ENCODE peak calls at places on chromosomes 6 and 20, in five cellular contexts. I is K562, Z is astrocyte, M is fibroblast of lung, V is HepG2. X is an unnamed sample. For H3K27me3, the result is how much of the 10 kb centered on the place peaks cover.

GRCh38 chr6:103379272-103379671 is 1480.4 kb downstream of the HACE1 start:
- DNase-seq in V (no peak), I (no peak), Z (no peak), M (no peak), X (no peak)

GRCh38 chr6:94478178-94479140 is 1059.1 kb upstream of the EPHA7 start:
- DNase-seq in V (no peak), M (no peak), Z (no peak), I (no peak), X (peak)

GRCh38 chr6:5238336-5238735 is 22.4 kb downstream of the LYRM4 start:
- DNase-seq in V (no peak), Z (no peak), M (no peak), I (no peak), X (no peak)

GRCh38 chr6:145569140-145569539 is 166.2 kb downstream of the EPM2A start:
- DNase-seq in Z (peak), V (no peak), I (no peak), M (peak), X (no peak)

GRCh38 chr6:7881765-7882500 is 28.7 kb downstream of the TXNDC5 start:
- DNase-seq in V (no peak), Z (no peak), M (no peak), I (no peak), X (no peak)

GRCh38 chr6:56595490-56596122 is 47.1 kb downstream of the DST start:
- DNase-seq in I (peak), Z (peak), V (peak), M (peak), X (peak)

GRCh38 chr20:19812696-19813095 is 54.6 kb downstream of the RIN2 start:
- DNase-seq in M (no peak), Z (no peak), V (no peak), I (no peak), X (no peak)

GRCh38 chr6:52305948-52306767 is 21.6 kb upstream of the MCM3 start:
- DNase-seq in I (no peak), V (no peak), M (no peak), Z (no peak), X (no peak)

GRCh38 chr20:15063077-15063476 is 725.7 kb upstream of the FLRT3 start:
- DNase-seq in M (no peak), Z (no peak), I (no peak), V (no peak), X (no peak)

GRCh38 chr6:15662246-15663056 is at the start of gene DTNBP1:
- DNase-seq in Z (peak), M (peak), I (peak), V (peak), X (peak)

GRCh38 chr6:34028691-34029360 is 117.1 kb downstream of the GRM4 start:
- DNase-seq in M (no peak), V (no peak), I (no peak), Z (no peak), X (no peak)

GRCh38 chr6:108947114-108947854 is 99.1 kb downstream of the ARMC2 start:
- DNase-seq in I (no peak), V (no peak), Z (peak), M (peak), X (no peak)

GRCh38 chr6:166616261-166617226 is 10.5 kb downstream of the RPS6KA2 start:
- DNase-seq in V (no peak), M (no peak), Z (no peak), I (no peak), X (no peak)

GRCh38 chr6:123965894-123966293 is 162.2 kb downstream of the NKAIN2 start:
- DNase-seq in Z (no peak), V (peak), M (peak), I (no peak), X (peak)

GRCh38 chr20:10857362-10858070 is 183.7 kb upstream of the JAG1 start:
- DNase-seq in M (peak), Z (peak), I (no peak), V (peak), X (no peak)

GRCh38 chr20:7214081-7214740 is 446.7 kb downstream of the BMP2 start:
- DNase-seq in V (no peak), I (no peak), M (no peak), Z (no peak), X (peak)

GRCh38 chr20:699811-700338 is 24.3 kb upstream of the SCRT2 start:
- DNase-seq in V (no peak), Z (no peak), I (peak), M (no peak), X (peak)

GRCh38 chr6:146090474-146090873 is 61.6 kb downstream of the GRM1 start:
- DNase-seq in Z (peak), V (no peak), I (no peak), M (no peak), X (no peak)

GRCh38 chr20:57450419-57450818 is 59.2 kb downstream of the RBM38 start:
- DNase-seq in I (peak), M (no peak), Z (no peak), V (no peak), X (no peak)

GRCh38 chr6:2971420-2972218 is at the start of gene SERPINB6:
- DNase-seq in M (peak), Z (peak), V (peak), I (peak), X (peak)

GRCh38 chr6:53982361-53983050 is 128.7 kb upstream of the MLIP start:
- DNase-seq in V (no peak), M (no peak), Z (peak), I (no peak), X (no peak)

GRCh38 chr20:24766826-24767622 is 182.0 kb upstream of the CST7 start:
- DNase-seq in I (no peak), M (no peak), Z (no peak), V (no peak), X (no peak)

GRCh38 chr20:31637660-31638059 is at the start of gene COX4I2:
- DNase-seq in V (no peak), M (no peak), I (no peak), Z (no peak), X (no peak)

GRCh38 chr6:33634203-33634727 is 13.1 kb downstream of the ITPR3 start:
- DNase-seq in V (peak), M (no peak), I (no peak), Z (no peak), X (peak)

GRCh38 chr20:51995551-51995951 is 193.2 kb upstream of the SALL4 start:
- DNase-seq in Z (no peak), I (no peak), M (no peak), V (no peak), X (no peak)

GRCh38 chr20:59390437-59390836 is 90.0 kb downstream of the EDN3 start:
- DNase-seq in I (no peak), V (no peak), Z (no peak), M (no peak), X (no peak)

GRCh38 chr6:7243188-7243942 is 69.6 kb downstream of the SSR1 start:
- DNase-seq in I (peak), M (peak), V (peak), Z (peak), X (peak)

GRCh38 chr6:42702200-42702599 is 20.2 kb downstream of the PRPH2 start:
- DNase-seq in I (no peak), V (peak), Z (peak), M (peak), X (no peak)

GRCh38 chr6:90249458-90249857 is 47.2 kb downstream of the BACH2 start:
- DNase-seq in V (no peak), Z (no peak), I (no peak), M (no peak), X (no peak)

GRCh38 chr6:22029169-22029568 is 267.7 kb downstream of the PRL start:
- DNase-seq in I (no peak), M (peak), V (no peak), Z (peak), X (no peak)

GRCh38 chr6:31541059-31541657 is 645 bp downstream of the DDX39B start:
- DNase-seq in I (peak), Z (peak), M (peak), V (peak), X (peak)

GRCh38 chr20:38725959-38726848 is 1.9 kb downstream of the SLC32A1 start:
- DNase-seq in M (peak), I (peak), Z (no peak), V (peak), X (peak)

GRCh38 chr6:55174211-55175013 is at the start of gene HCRTR2:
- DNase-seq in V (no peak), I (no peak), Z (no peak), M (peak), X (peak)
- TF ChIP-seq EZH2 in V (no peak), I (no peak), Z (peak), M (no peak), X (peak)

GRCh38 chr20:2745936-2746635 is 53.5 kb downstream of the EBF4 start:
- DNase-seq in Z (no peak), V (no peak), M (no peak), I (no peak), X (no peak)

GRCh38 chr20:2746636-2747265 is 53.7 kb downstream of the CPXM1 start:
- DNase-seq in M (no peak), Z (no peak), I (no peak), V (no peak), X (no peak)

GRCh38 chr20:2748551-2749342 is 51.7 kb downstream of the CPXM1 start:
- DNase-seq in M (no peak), Z (no peak), I (no peak), V (no peak), X (no peak)

GRCh38 chr20:2749343-2749950 is 51.0 kb downstream of the CPXM1 start:
- DNase-seq in M (no peak), Z (no peak), V (no peak), I (no peak), X (no peak)

GRCh38 chr20:2747676-2748235 is 52.7 kb downstream of the CPXM1 start:
- DNase-seq in M (no peak), V (no peak), I (no peak), Z (no peak), X (no peak)
- H3K27me3 ChIP-seq in M (under half), V (under half), I (under half), Z (half or more), X (half or more)

GRCh38 chr6:12751694-12752304 is 35.2 kb downstream of the PHACTR1 start:
- DNase-seq in I (peak), Z (peak), V (peak), M (peak), X (peak)

GRCh38 chr6:12750416-12750815 is 33.8 kb downstream of the PHACTR1 start:
- DNase-seq in Z (no peak), M (no peak), I (no peak), V (no peak), X (peak)

GRCh38 chr6:12748815-12749521 is 32.4 kb downstream of the PHACTR1 start:
- DNase-seq in V (no peak), Z (peak), M (no peak), I (no peak), X (peak)

GRCh38 chr6:12749531-12750379 is 33.2 kb downstream of the PHACTR1 start:
- DNase-seq in M (no peak), V (no peak), Z (no peak), I (no peak), X (peak)

DNA sequence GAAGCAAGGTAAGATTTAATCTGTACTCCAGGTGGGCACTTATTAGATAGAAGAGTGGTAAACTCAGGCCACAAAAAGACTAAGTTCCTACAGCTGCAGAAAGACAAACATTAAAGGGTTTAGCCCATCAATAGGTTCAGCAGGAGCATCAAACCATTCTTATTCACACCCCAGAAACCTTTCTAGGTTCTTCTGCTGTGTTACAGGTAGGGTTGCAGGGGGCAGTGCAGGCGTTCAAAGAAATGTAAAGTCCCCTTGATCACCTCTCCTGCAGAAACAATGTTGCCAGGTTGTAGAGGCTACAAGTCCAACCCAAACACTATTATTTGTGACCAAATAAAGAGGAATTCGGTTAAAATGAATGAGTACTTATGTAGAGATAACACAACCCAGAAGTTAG is 31.8 kb downstream of the PHACTR1 start:
- DNase-seq in V (no peak), M (no peak), I (no peak), Z (no peak), X (no peak)
- TF ChIP-seq EZH2 in V (no peak), M (no peak), I (no peak), Z (no peak), X (no peak)

GRCh38 chr20:46108976-46109375 is 9.1 kb upstream of the CD40 start:
- DNase-seq in V (no peak), M (no peak), I (no peak), Z (no peak), X (no peak)

GRCh38 chr20:46111028-46111835 is 6.9 kb upstream of the CD40 start:
- DNase-seq in V (no peak), Z (no peak), M (peak), I (no peak), X (no peak)

GRCh38 chr20:46112430-46113020 is 5.6 kb upstream of the CD40 start:
- DNase-seq in M (no peak), V (no peak), I (no peak), Z (no peak), X (peak)

GRCh38 chr20:46111836-46112212 is 6.3 kb upstream of the CD40 start:
- DNase-seq in Z (no peak), V (no peak), I (no peak), M (no peak), X (no peak)

GRCh38 chr20:46108435-46108841 is 9.7 kb upstream of the CD40 start:
- DNase-seq in V (no peak), Z (no peak), M (no peak), I (no peak), X (no peak)
- H3K27me3 ChIP-seq in V (under half), Z (under half), M (under half), I (under half), X (half or more)

DNA sequence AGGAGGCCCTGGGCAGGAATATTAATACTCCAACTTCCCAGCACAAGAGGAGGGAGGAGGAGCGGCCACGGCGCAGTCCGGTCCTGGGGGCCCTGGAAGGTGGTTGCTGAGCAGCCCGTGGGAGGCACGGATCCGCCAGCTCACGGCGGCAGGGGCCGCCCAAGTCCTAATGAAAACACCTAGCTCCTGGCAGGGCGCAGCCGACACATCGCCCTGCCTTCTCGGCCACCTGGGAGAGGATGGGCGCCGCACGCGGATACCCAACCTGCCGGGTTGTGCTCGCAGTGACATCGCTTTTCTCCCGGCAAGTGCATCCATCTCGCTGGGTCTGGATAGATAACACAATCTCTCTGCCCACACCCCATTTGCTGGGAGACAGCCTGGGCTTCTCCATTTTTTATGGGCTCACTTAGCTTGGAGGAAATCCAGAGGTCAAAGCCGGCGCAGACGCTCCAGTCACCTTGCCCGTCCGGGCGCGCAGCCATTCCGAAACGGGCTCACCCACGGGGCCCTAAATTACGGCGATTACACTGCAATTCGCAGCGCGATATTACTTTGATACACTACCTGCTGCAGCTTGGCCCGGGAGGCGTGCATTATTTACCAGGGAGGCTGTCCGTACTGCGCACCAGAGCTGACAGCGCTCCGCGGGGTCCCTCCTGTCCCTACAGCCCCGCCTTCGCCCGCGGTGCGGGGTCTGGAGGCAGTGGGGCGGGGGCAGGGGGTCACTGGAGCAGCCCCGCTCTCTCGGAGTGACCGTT is 36.2 kb upstream of the CCDC167 start:
- DNase-seq in M (no peak), Z (no peak), V (no peak), I (peak), X (peak)
- TF ChIP-seq EZH2 in M (peak), Z (peak), V (no peak), I (no peak), X (peak)

GRCh38 chr6:37758647-37759046 is 60.9 kb upstream of the ZFAND3 start:
- DNase-seq in V (no peak), I (no peak), Z (no peak), M (no peak), X (no peak)

GRCh38 chr6:37756141-37756540 is 58.5 kb upstream of the MDGA1 start:
- DNase-seq in Z (no peak), M (no peak), I (no peak), V (no peak), X (no peak)

GRCh38 chr6:37758234-37758633 is 60.6 kb upstream of the MDGA1 start:
- DNase-seq in Z (no peak), V (no peak), I (no peak), M (no peak), X (no peak)

GRCh38 chr6:37759221-37760154 is 60.0 kb upstream of the ZFAND3 start:
- DNase-seq in I (no peak), V (peak), Z (no peak), M (no peak), X (no peak)

DNA sequence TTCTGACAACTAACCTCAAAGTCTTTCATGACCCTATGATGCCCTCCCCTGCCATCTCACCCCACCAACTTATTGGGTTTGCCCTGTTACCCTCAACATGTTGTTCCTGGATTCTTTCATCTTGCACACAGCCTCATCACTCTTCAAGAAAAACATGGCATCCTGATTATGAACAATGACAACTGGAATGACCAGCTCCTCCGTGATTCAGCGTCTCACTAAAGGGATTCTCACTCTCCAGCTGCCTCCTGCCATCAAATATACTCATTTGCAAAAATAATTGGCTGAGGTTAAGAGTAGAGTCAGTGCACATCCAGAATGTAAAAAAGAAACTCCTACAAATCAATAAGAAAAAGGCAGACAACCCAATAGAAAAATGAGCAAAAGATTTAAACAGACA is 59.7 kb upstream of the MDGA1 start:
- DNase-seq in Z (no peak), V (no peak), I (no peak), M (no peak), X (no peak)
- H3K27me3 ChIP-seq in Z (under half), V (under half), I (half or more), M (under half), X (under half)

GRCh38 chr6:87791029-87791428 is 89.0 kb upstream of the AKIRIN2 start:
- DNase-seq in I (no peak), V (no peak), Z (no peak), M (peak), X (no peak)

GRCh38 chr6:87789198-87789899 is 87.3 kb upstream of the AKIRIN2 start:
- DNase-seq in M (peak), Z (peak), I (no peak), V (peak), X (no peak)

GRCh38 chr6:87791485-87791884 is 89.5 kb upstream of the AKIRIN2 start:
- DNase-seq in V (no peak), M (no peak), Z (no peak), I (no peak), X (no peak)

GRCh38 chr6:87788141-87788540 is 86.1 kb upstream of the AKIRIN2 start:
- DNase-seq in M (no peak), I (no peak), V (no peak), Z (no peak), X (no peak)

GRCh38 chr6:87789900-87790290 is 87.9 kb upstream of the AKIRIN2 start:
- DNase-seq in Z (no peak), I (no peak), V (no peak), M (no peak), X (no peak)
- TF ChIP-seq EZH2 in Z (no peak), I (no peak), V (no peak), M (no peak), X (no peak)

DNA sequence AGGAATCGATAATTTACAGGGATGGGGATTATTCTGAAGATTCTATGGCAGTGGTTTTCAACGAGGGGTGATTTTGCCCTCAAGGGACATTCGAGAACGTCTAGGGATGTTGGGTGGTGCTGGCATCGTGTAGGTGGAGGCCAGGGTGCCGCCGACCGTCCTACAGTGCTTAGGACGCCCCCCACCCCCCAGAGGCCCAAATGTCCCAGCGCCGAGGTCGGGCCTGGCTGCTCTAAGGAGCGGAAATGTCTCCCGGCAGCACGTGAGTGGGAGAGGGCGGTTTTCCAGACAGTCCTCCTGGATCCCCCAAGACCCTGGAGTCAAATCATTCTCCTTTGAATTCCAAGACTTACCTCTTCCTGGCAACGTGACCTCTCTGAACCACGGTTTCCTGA is 101.9 kb downstream of the CDH4 start:
- DNase-seq in V (no peak), I (no peak), Z (no peak), M (no peak), X (no peak)
- H3K27me3 ChIP-seq in V (under half), I (under half), Z (under half), M (under half), X (under half)

DNA sequence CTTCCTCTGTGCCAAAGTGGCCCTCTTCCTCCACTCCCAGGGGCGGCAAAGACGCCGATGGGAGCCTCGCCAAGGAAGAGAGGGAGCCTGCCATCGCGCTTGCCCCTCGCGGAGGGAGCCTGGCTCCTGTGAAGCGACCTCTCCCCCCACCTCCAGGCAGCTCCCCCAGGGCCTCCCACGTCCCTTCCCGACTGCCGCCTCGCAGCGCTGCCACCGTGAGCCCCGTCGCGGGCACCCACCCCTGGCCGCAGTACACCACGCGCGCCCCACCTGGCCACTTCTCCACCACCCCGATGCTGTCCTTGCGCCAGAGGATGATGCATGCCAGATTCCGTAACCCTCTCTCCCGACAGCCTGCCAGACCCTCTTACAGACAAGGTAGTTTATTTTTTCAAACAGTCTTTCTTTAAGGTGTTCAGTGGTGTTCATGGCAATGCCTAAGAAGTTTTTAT is 64.9 kb downstream of the FNDC1 start:
- DNase-seq in M (no peak), I (no peak), Z (no peak), V (no peak), X (no peak)
- TF ChIP-seq EZH2 in M (no peak), I (no peak), Z (no peak), V (no peak), X (peak)

GRCh38 chr20:23754731-23755130 is 4.0 kb upstream of the CST1 start:
- DNase-seq in Z (no peak), M (no peak), I (no peak), V (no peak), X (no peak)
- H3K27me3 ChIP-seq in Z (under half), M (under half), I (under half), V (under half), X (under half)

X was measured in neural progenitor cell.